ENCODE peak calls at places on chromosomes 13 and 19, in four cellular contexts. S, I, X and L are unnamed samples.
A peak's percentile ranks its signal among the peaks of the same experiment; 100 is the strongest.

GRCh38 chr13:27425918-27426630 is 1.7 kb downstream of the GTF3A start:
- DNase-seq in S (peak; percentile 62), I (no peak), X (peak; percentile 62), L (peak; percentile 74)

GRCh38 chr19:15195381-15195964 is 5.3 kb downstream of the NOTCH3 start:
- DNase-seq in S (peak; percentile 10), I (no peak), X (no peak), L (no peak)

GRCh38 chr13:99380921-99381645 is 73.9 kb upstream of the GPR183 start:
- DNase-seq in S (no peak), I (no peak), X (no peak), L (no peak)

GRCh38 chr13:109333893-109334651 is 452.3 kb downstream of the IRS2 start:
- DNase-seq in S (peak; percentile 32), I (no peak), X (no peak), L (no peak)

GRCh38 chr13:76231522-76232167 is 595.5 kb downstream of the LMO7 start:
- DNase-seq in S (no peak), I (no peak), X (no peak), L (no peak)

GRCh38 chr13:103140001-103140671 is 73.9 kb upstream of the SLC10A2 start:
- DNase-seq in S (peak; percentile 9), I (no peak), X (no peak), L (no peak)

GRCh38 chr13:91195789-91196188 is 151.7 kb upstream of the MIR17HG start:
- DNase-seq in S (no peak), I (no peak), X (no peak), L (no peak)

GRCh38 chr19:16139752-16140151 is 3.7 kb upstream of the HSH2D start:
- DNase-seq in S (no peak), I (no peak), X (no peak), L (no peak)

GRCh38 chr19:38650180-38650775 is 2.8 kb downstream of the ACTN4 start:
- DNase-seq in S (no peak), I (no peak), X (no peak), L (no peak)

GRCh38 chr13:29021717-29022116 is 201.6 kb downstream of the MTUS2 start:
- DNase-seq in S (no peak), I (no peak), X (no peak), L (no peak)

GRCh38 chr19:40443930-40444180 is 280 bp downstream of the SERTAD3 start:
- DNase-seq in S (peak; percentile 78), I (no peak), X (no peak), L (no peak)

GRCh38 chr19:39430675-39431593 is 4.8 kb downstream of the RPS16 start:
- DNase-seq in S (no peak), I (peak; percentile 97), X (no peak), L (peak; percentile 100)

GRCh38 chr19:44626067-44626624 is 12.8 kb downstream of the IGSF23 start:
- DNase-seq in S (no peak), I (no peak), X (no peak), L (peak; percentile 85)

GRCh38 chr13:34156841-34157365 is 339.0 kb downstream of the RFC3 start:
- DNase-seq in S (peak; percentile 26), I (peak; percentile 53), X (no peak), L (peak; percentile 95)

GRCh38 chr19:19466201-19466600 is 49.1 kb downstream of the TSSK6 start:
- DNase-seq in S (no peak), I (no peak), X (no peak), L (no peak)

GRCh38 chr19:40133491-40133890 is 42.7 kb upstream of the ZNF780A start:
- DNase-seq in S (no peak), I (no peak), X (no peak), L (no peak)

GRCh38 chr19:8017808-8018207 is 12.4 kb upstream of the ELAVL1 start:
- DNase-seq in S (no peak), I (no peak), X (no peak), L (no peak)

GRCh38 chr19:7113233-7113632 is 43.7 kb downstream of the ZNF557 start:
- DNase-seq in S (no peak), I (no peak), X (no peak), L (no peak)

GRCh38 chr13:99686944-99687382 is 185.7 kb downstream of the TM9SF2 start:
- DNase-seq in S (no peak), I (no peak), X (no peak), L (no peak)

GRCh38 chr19:7480222-7480974 is 8.4 kb downstream of the PEX11G start:
- DNase-seq in S (no peak), I (no peak), X (no peak), L (no peak)

GRCh38 chr19:47469719-47470118 is 2.0 kb downstream of the SLC8A2 start:
- DNase-seq in S (no peak), I (no peak), X (no peak), L (no peak)

GRCh38 chr19:2016041-2016807 is 710 bp upstream of the BTBD2 start:
- DNase-seq in S (peak; percentile 25), I (no peak), X (no peak), L (no peak)

GRCh38 chr13:27956576-27957300 is 12.4 kb downstream of the CDX2 start:
- DNase-seq in S (no peak), I (no peak), X (no peak), L (no peak)

GRCh38 chr13:33639640-33640080 is 178.3 kb upstream of the RFC3 start:
- DNase-seq in S (no peak), I (no peak), X (no peak), L (no peak)

GRCh38 chr13:97849305-97849704 is 104.2 kb upstream of the IPO5 start:
- DNase-seq in S (no peak), I (no peak), X (no peak), L (peak; percentile 16)

GRCh38 chr19:3350014-3350663 is 16.2 kb upstream of the NFIC start:
- DNase-seq in S (no peak), I (no peak), X (no peak), L (no peak)

GRCh38 chr19:40800339-40800996 is 1.5 kb downstream of the EGLN2 start:
- DNase-seq in S (no peak), I (no peak), X (no peak), L (no peak)

GRCh38 chr13:98658131-98658530 is 81.2 kb upstream of the STK24 start:
- DNase-seq in S (no peak), I (no peak), X (no peak), L (no peak)

GRCh38 chr13:82702513-82702912 is 1179.8 kb downstream of the SLITRK1 start:
- DNase-seq in S (no peak), I (no peak), X (no peak), L (no peak)

GRCh38 chr13:110334256-110334655 is 27.2 kb downstream of the COL4A2 start:
- DNase-seq in S (no peak), I (no peak), X (no peak), L (no peak)

GRCh38 chr13:61277877-61278276 is 137.8 kb downstream of the PCDH20 start:
- DNase-seq in S (no peak), I (no peak), X (no peak), L (no peak)

GRCh38 chr13:40331802-40332201 is 334.6 kb downstream of the FOXO1 start:
- DNase-seq in S (no peak), I (no peak), X (no peak), L (no peak)

GRCh38 chr13:35378939-35379338 is 97.5 kb downstream of the MAB21L1 start:
- DNase-seq in S (no peak), I (no peak), X (no peak), L (no peak)

GRCh38 chr13:98626298-98626940 is 49.5 kb upstream of the STK24 start:
- DNase-seq in S (no peak), I (no peak), X (no peak), L (no peak)

GRCh38 chr19:2266183-2266993 is 10.2 kb upstream of the JSRP1 start:
- DNase-seq in S (no peak), I (no peak), X (no peak), L (no peak)